ENCODE peak calls at places on chromosomes 3 and 15, in five cellular contexts. One of them, this sample, is unnamed.

GRCh38 chr15:63344737-63345390 is 36.8 kb downstream of the CA12 start:
- DNase-seq in sigmoid colon: peak; percentile 14
- DNase-seq in tibial nerve: no peak
- DNase-seq in heart left ventricle: no peak
- DNase-seq in vagina: no peak
- DNase-seq in this sample: no peak

GRCh38 chr15:98347001-98347400 is 301.3 kb upstream of the IGF1R start:
- DNase-seq in sigmoid colon: peak; percentile 67
- DNase-seq in heart left ventricle: no peak
- DNase-seq in tibial nerve: no peak
- DNase-seq in vagina: no peak
- DNase-seq in this sample: no peak

GRCh38 chr15:25850154-25851111 is 12.7 kb downstream of the ATP10A start:
- DNase-seq in sigmoid colon: peak; percentile 91
- DNase-seq in vagina: peak; percentile 87
- DNase-seq in tibial nerve: peak; percentile 27
- DNase-seq in heart left ventricle: peak; percentile 74
- DNase-seq in this sample: no peak

GRCh38 chr3:101381809-101382208 is 61.4 kb upstream of the IMPG2 start:
- DNase-seq in sigmoid colon: no peak
- DNase-seq in heart left ventricle: no peak
- DNase-seq in tibial nerve: no peak
- DNase-seq in vagina: no peak
- DNase-seq in this sample: no peak

GRCh38 chr3:106323586-106323985 is 454.8 kb upstream of the CBLB start:
- DNase-seq in vagina: no peak
- DNase-seq in sigmoid colon: no peak
- DNase-seq in tibial nerve: no peak
- DNase-seq in heart left ventricle: no peak
- DNase-seq in this sample: no peak

GRCh38 chr15:61195116-61196002 is 33.7 kb downstream of the RORA start:
- DNase-seq in tibial nerve: no peak
- DNase-seq in heart left ventricle: no peak
- DNase-seq in sigmoid colon: no peak
- DNase-seq in vagina: no peak
- DNase-seq in this sample: no peak

GRCh38 chr15:31080618-31081017 is 20.9 kb downstream of the TRPM1 start:
- DNase-seq in tibial nerve: no peak
- DNase-seq in heart left ventricle: peak; percentile 39
- DNase-seq in vagina: no peak
- DNase-seq in sigmoid colon: peak; percentile 73
- DNase-seq in this sample: no peak

GRCh38 chr3:153744884-153745283 is 376.3 kb upstream of the ARHGEF26 start:
- DNase-seq in tibial nerve: no peak
- DNase-seq in sigmoid colon: no peak
- DNase-seq in heart left ventricle: no peak
- DNase-seq in vagina: no peak
- DNase-seq in this sample: no peak

GRCh38 chr15:80202016-80202315 is 49.2 kb downstream of the FAH start:
- DNase-seq in vagina: peak; percentile 56
- DNase-seq in sigmoid colon: no peak
- DNase-seq in tibial nerve: no peak
- DNase-seq in heart left ventricle: no peak
- DNase-seq in this sample: no peak

GRCh38 chr3:127915115-127915936 is at the start of gene KBTBD12:
- DNase-seq in heart left ventricle: peak; percentile 70
- DNase-seq in sigmoid colon: peak; percentile 77
- DNase-seq in vagina: no peak
- DNase-seq in tibial nerve: no peak
- DNase-seq in this sample: no peak
- TF ChIP-seq POLR2A in heart left ventricle: peak; percentile 12
- TF ChIP-seq POLR2A in sigmoid colon: peak; percentile 20
- TF ChIP-seq POLR2A in vagina: no peak
- TF ChIP-seq POLR2A in tibial nerve: no peak
- TF ChIP-seq POLR2A in this sample: no peak

DNA sequence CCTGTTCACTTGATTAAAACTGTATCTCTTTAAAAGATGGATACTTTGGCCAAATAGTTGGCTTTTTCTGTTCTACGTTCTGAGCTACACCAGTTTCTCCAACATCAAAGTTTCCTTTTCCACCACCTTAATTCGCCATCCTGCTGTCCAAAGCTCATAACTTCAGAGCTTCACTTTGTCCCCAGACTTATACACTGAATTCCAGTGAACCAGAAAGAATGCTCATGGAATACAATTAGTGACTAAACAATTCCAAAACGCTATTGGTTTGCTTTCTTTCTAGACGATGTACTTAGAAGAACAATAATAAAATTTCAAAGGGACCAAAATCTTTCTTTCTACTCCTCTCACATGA is 23.2 kb downstream of the GPR15 start:
- DNase-seq in sigmoid colon: no peak
- DNase-seq in heart left ventricle: no peak
- DNase-seq in vagina: no peak
- DNase-seq in tibial nerve: no peak
- DNase-seq in this sample: no peak
- TF ChIP-seq POLR2A in sigmoid colon: no peak
- TF ChIP-seq POLR2A in heart left ventricle: no peak
- TF ChIP-seq POLR2A in vagina: no peak
- TF ChIP-seq POLR2A in tibial nerve: no peak
- TF ChIP-seq POLR2A in this sample: no peak

DNA sequence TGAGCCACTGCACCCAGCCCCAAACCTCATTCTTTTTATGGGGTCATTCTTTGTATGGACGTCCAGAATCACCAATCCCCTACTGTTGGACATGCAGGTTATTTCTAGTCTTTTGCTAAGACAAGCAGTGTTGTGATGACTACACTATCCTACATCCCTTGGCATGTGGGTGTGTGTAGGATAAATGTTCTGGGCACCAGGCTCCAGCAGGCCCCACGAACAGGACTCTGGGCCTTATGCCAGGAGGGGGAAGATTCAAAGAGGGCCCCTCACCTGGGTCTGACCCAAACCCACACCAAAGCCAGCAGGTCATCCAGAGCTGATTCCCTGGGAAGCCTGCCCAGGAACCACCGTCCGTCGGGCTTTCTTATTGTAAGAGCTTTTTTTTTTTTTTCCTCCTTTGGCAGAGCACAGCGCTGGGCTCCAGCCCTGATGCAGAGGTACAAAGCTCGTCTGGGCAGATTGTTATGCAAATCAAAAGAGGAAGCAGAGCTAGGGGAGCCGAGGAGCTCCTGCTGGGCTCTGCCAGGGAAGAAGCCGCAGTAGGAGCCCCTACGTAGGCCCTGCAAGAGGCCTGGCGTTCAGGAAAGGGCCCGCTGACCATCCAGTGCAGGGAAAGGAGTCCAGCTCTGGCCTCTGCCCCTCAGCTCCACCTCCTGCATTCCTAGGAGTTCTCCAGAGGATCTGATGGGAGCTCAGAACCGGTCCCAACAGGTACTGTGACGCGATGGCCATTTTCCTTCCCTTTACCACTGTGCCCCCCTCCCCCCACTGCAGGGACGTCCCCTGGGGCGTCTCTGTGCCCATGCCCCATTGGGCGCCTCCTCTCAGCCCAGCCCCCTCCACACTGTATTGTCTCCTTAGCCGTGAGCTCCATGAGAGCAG is 29.0 kb upstream of the FURIN start:
- DNase-seq in tibial nerve: no peak
- DNase-seq in heart left ventricle: no peak
- DNase-seq in vagina: no peak
- DNase-seq in sigmoid colon: no peak
- DNase-seq in this sample: no peak
- TF ChIP-seq POLR2A in tibial nerve: no peak
- TF ChIP-seq POLR2A in heart left ventricle: no peak
- TF ChIP-seq POLR2A in vagina: no peak
- TF ChIP-seq POLR2A in sigmoid colon: no peak
- TF ChIP-seq POLR2A in this sample: peak; percentile 20

DNA sequence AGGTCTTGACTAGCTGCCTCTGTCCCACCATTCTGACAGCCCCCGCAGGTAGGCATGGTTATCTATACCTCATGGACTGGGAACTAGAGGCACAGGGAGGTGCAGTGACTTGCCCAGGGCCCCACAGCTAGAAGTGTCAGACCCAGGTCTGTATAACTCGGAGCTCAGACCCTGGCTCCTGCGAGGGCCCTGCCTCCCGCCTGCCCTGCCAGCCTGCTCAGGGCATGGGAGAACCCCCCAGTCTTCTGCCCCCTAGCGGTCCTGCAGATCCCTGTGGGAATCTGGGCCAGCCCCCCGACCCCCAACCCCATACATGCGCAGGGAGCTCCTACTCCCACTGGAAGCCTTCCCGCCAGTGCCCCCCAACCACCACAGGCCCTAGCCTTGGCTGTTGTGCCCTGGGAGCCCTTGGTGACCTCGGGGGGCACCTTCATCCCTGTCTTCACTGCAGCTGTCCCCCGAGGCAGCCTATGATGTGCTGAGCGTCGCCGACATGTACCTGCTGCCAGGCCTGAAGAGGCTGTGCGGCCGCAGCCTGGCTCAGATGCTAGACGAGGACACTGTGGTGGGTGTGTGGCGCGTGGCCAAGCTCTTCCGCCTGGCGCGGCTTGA is 6.9 kb downstream of the ABTB1 start:
- DNase-seq in heart left ventricle: no peak
- DNase-seq in vagina: no peak
- DNase-seq in tibial nerve: peak; percentile 7
- DNase-seq in sigmoid colon: peak; percentile 62
- DNase-seq in this sample: no peak
- TF ChIP-seq POLR2A in heart left ventricle: no peak
- TF ChIP-seq POLR2A in vagina: no peak
- TF ChIP-seq POLR2A in tibial nerve: no peak
- TF ChIP-seq POLR2A in sigmoid colon: no peak
- TF ChIP-seq POLR2A in this sample: no peak

GRCh38 chr3:188874576-188874975 is 297.2 kb upstream of the TPRG1 start:
- DNase-seq in tibial nerve: no peak
- DNase-seq in sigmoid colon: no peak
- DNase-seq in heart left ventricle: no peak
- DNase-seq in vagina: no peak
- DNase-seq in this sample: no peak

GRCh38 chr3:188877381-188877780 is 294.4 kb upstream of the TPRG1 start:
- DNase-seq in sigmoid colon: no peak
- DNase-seq in vagina: no peak
- DNase-seq in heart left ventricle: no peak
- DNase-seq in tibial nerve: no peak
- DNase-seq in this sample: no peak

GRCh38 chr3:188876370-188876769 is 295.4 kb upstream of the TPRG1 start:
- DNase-seq in heart left ventricle: no peak
- DNase-seq in tibial nerve: no peak
- DNase-seq in vagina: no peak
- DNase-seq in sigmoid colon: no peak
- DNase-seq in this sample: no peak

GRCh38 chr3:188869628-188870027 is 302.1 kb upstream of the TPRG1 start:
- DNase-seq in heart left ventricle: no peak
- DNase-seq in sigmoid colon: no peak
- DNase-seq in vagina: no peak
- DNase-seq in tibial nerve: no peak
- DNase-seq in this sample: no peak

DNA sequence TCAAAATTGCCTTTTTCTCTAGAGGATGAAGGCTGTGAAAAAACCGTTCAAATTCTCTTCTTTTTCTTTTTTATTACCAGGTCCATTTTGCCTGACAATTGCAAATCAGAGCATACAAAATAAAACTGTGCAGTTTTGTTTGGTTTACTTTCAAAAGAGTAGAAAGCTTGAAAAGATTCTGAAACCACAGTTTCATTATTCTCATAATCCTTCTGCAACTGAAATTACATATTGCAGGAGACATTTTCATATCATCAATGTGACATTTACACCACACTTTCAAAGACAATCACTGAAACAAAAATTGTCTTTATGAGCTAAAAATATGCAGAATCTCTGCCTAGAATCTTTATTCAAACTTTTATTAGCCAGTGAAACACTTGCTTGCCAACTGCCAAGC is 296.4 kb upstream of the TPRG1 start:
- DNase-seq in vagina: no peak
- DNase-seq in heart left ventricle: no peak
- DNase-seq in sigmoid colon: no peak
- DNase-seq in tibial nerve: no peak
- DNase-seq in this sample: no peak
- TF ChIP-seq POLR2A in vagina: no peak
- TF ChIP-seq POLR2A in heart left ventricle: no peak
- TF ChIP-seq POLR2A in sigmoid colon: no peak
- TF ChIP-seq POLR2A in tibial nerve: no peak
- TF ChIP-seq POLR2A in this sample: no peak

GRCh38 chr3:114644372-114644771 is 350.5 kb downstream of the TIGIT start:
- DNase-seq in heart left ventricle: no peak
- DNase-seq in tibial nerve: no peak
- DNase-seq in vagina: no peak
- DNase-seq in sigmoid colon: no peak
- DNase-seq in this sample: no peak
- TF ChIP-seq POLR2A in heart left ventricle: no peak
- TF ChIP-seq POLR2A in tibial nerve: no peak
- TF ChIP-seq POLR2A in vagina: no peak
- TF ChIP-seq POLR2A in sigmoid colon: no peak
- TF ChIP-seq POLR2A in this sample: no peak